ENCODE peak calls at places on chromosomes 16 and 17, in five cellular contexts. T, J, G, Q and D are unnamed samples. For H3K36me3, the result is how much of the 10 kb centered on the place peaks cover.

GRCh38 chr17:57363998-57364645 is 107.8 kb downstream of the MSI2 start:
- DNase-seq in T (no peak), J (no peak), G (no peak), Q (no peak), D (no peak)

GRCh38 chr17:38735161-38735997 is 5.2 kb downstream of the CISD3 start:
- DNase-seq in T (peak), J (no peak), G (peak), Q (no peak), D (peak)

GRCh38 chr16:19785512-19786130 is 67.5 kb downstream of the IQCK start:
- DNase-seq in T (no peak), J (no peak), G (no peak), Q (no peak), D (no peak)

GRCh38 chr17:75812096-75813001 is 27.7 kb downstream of the UNK start:
- DNase-seq in T (no peak), J (no peak), G (peak), Q (no peak), D (no peak)

GRCh38 chr17:4195306-4195705 is 52.3 kb downstream of the CYB5D2 start:
- DNase-seq in T (no peak), J (no peak), G (no peak), Q (no peak), D (no peak)

GRCh38 chr16:1175566-1176279 is 22.8 kb downstream of the CACNA1H start:
- DNase-seq in T (no peak), J (no peak), G (no peak), Q (no peak), D (no peak)

GRCh38 chr16:23999663-24000062 is 163.9 kb downstream of the PRKCB start:
- DNase-seq in T (no peak), J (no peak), G (no peak), Q (no peak), D (no peak)

GRCh38 chr16:88491560-88492310 is 38.7 kb downstream of the ZFPM1 start:
- DNase-seq in T (no peak), J (no peak), G (no peak), Q (no peak), D (no peak)

GRCh38 chr17:9401434-9401833 is 174.2 kb downstream of the STX8 start:
- DNase-seq in T (no peak), J (no peak), G (peak), Q (peak), D (no peak)

GRCh38 chr17:63588797-63589196 is 11.9 kb upstream of the TACO1 start:
- DNase-seq in T (no peak), J (no peak), G (no peak), Q (no peak), D (no peak)

GRCh38 chr17:72587156-72587555 is 466.3 kb downstream of the SOX9 start:
- DNase-seq in T (no peak), J (no peak), G (no peak), Q (no peak), D (no peak)

GRCh38 chr16:72934661-72935403 is 113.1 kb downstream of the ZFHX3 start:
- DNase-seq in T (no peak), J (no peak), G (no peak), Q (no peak), D (no peak)

GRCh38 chr16:23952128-23953041 is 116.6 kb downstream of the PRKCB start:
- DNase-seq in T (peak), J (no peak), G (peak), Q (no peak), D (peak)

GRCh38 chr16:84519855-84520254 is 15.4 kb upstream of the MEAK7 start:
- DNase-seq in T (no peak), J (no peak), G (no peak), Q (no peak), D (no peak)

GRCh38 chr16:29983420-29984136 is 9.9 kb downstream of the TAOK2 start:
- DNase-seq in T (no peak), J (no peak), G (no peak), Q (no peak), D (no peak)

GRCh38 chr17:50675627-50676026 is 32.1 kb downstream of the ANKRD40 start:
- DNase-seq in T (no peak), J (no peak), G (no peak), Q (no peak), D (no peak)

GRCh38 chr16:81618661-81619060 is 160.4 kb upstream of the PLCG2 start:
- DNase-seq in T (peak), J (no peak), G (peak), Q (no peak), D (no peak)

GRCh38 chr16:58125781-58126335 is 3.3 kb downstream of the CFAP20 start:
- DNase-seq in T (no peak), J (no peak), G (no peak), Q (no peak), D (no peak)

GRCh38 chr16:64363039-64363438 is 758.8 kb downstream of the CDH11 start:
- DNase-seq in T (no peak), J (no peak), G (no peak), Q (no peak), D (no peak)

GRCh38 chr17:30808785-30809286 is 15.7 kb downstream of the CRLF3 start:
- DNase-seq in T (no peak), J (no peak), G (no peak), Q (no peak), D (peak)

GRCh38 chr16:73956592-73957495 is 339.8 kb upstream of the PSMD7 start:
- DNase-seq in T (peak), J (no peak), G (peak), Q (no peak), D (peak)

GRCh38 chr17:27569257-27569722 is 61.7 kb upstream of the LGALS9 start:
- DNase-seq in T (peak), J (peak), G (peak), Q (no peak), D (peak)

GRCh38 chr16:17277981-17278381 is 192.8 kb downstream of the XYLT1 start:
- DNase-seq in T (peak), J (no peak), G (peak), Q (no peak), D (no peak)

GRCh38 chr16:22235839-22236745 is 30.0 kb downstream of the EEF2K start:
- DNase-seq in T (no peak), J (no peak), G (no peak), Q (no peak), D (no peak)

GRCh38 chr16:81326971-81327370 is 12.2 kb downstream of the GAN start:
- DNase-seq in T (no peak), J (no peak), G (no peak), Q (no peak), D (no peak)

GRCh38 chr17:7956208-7956965 is 24.4 kb downstream of the CNTROB start:
- DNase-seq in T (no peak), J (no peak), G (peak), Q (no peak), D (no peak)

GRCh38 chr16:53115047-53115446 is 60.3 kb downstream of the CHD9 start:
- DNase-seq in T (no peak), J (no peak), G (no peak), Q (no peak), D (no peak)

GRCh38 chr17:7782237-7782636 is 51.8 kb upstream of the KDM6B start:
- DNase-seq in T (no peak), J (no peak), G (no peak), Q (no peak), D (no peak)

GRCh38 chr16:89506791-89507191 is 1.4 kb upstream of the SPG7 start:
- DNase-seq in T (no peak), J (no peak), G (no peak), Q (no peak), D (peak)

GRCh38 chr17:39235555-39236221 is 9.9 kb upstream of the STAC2 start:
- DNase-seq in T (peak), J (peak), G (peak), Q (no peak), D (peak)

GRCh38 chr16:54207837-54208236 is 78.8 kb downstream of the IRX3 start:
- DNase-seq in T (no peak), J (no peak), G (no peak), Q (no peak), D (no peak)
- H3K4me3 ChIP-seq in T (no peak), J (no peak), G (no peak), Q (no peak), D (no peak)

DNA sequence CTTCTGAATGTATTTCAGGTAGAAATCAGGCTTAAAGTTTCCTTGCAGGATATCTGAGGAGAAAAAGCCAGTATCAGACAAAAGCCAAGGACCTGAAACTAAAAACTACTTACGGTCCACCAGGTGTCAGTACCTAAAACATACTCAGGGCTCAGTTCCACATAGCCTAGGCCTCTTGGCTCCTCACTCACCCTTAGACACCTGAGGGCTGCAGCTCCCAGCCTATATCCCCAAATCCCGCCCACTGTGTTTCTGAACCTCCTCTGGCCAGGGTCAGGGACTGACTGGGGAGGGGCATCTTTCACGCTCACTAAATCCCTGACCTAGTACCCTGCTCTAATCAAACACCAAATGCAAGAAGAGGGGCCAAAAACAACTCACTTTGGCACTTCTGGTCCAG is 8.8 kb upstream of the ROGDI start:
- DNase-seq in T (no peak), J (no peak), G (no peak), Q (no peak), D (no peak)
- H3K36me3 ChIP-seq in T (under half), J (under half), G (under half), Q (under half), D (half or more)

GRCh38 chr16:49277766-49278566 is 3.7 kb downstream of the CBLN1 start:
- DNase-seq in T (peak), J (no peak), G (no peak), Q (no peak), D (no peak)
- TF ChIP-seq EZH2 in T (peak), J (peak), G (peak), Q (no peak), D (no peak)

GRCh38 chr17:15442316-15443185 is 24.9 kb downstream of the CDRT4 start:
- DNase-seq in T (no peak), J (no peak), G (no peak), Q (no peak), D (no peak)

GRCh38 chr17:15444805-15445204 is 22.6 kb downstream of the CDRT4 start:
- DNase-seq in T (no peak), J (no peak), G (no peak), Q (no peak), D (peak)

GRCh38 chr17:15448580-15448956 is 18.9 kb downstream of the CDRT4 start:
- DNase-seq in T (no peak), J (no peak), G (no peak), Q (no peak), D (no peak)

GRCh38 chr17:15447928-15448579 is 19.4 kb downstream of the CDRT4 start:
- DNase-seq in T (no peak), J (no peak), G (no peak), Q (no peak), D (no peak)

GRCh38 chr17:15446036-15446435 is 21.4 kb downstream of the CDRT4 start:
- DNase-seq in T (peak), J (no peak), G (no peak), Q (no peak), D (no peak)
- H3K4me3 ChIP-seq in T (no peak), J (no peak), G (no peak), Q (no peak), D (no peak)

DNA sequence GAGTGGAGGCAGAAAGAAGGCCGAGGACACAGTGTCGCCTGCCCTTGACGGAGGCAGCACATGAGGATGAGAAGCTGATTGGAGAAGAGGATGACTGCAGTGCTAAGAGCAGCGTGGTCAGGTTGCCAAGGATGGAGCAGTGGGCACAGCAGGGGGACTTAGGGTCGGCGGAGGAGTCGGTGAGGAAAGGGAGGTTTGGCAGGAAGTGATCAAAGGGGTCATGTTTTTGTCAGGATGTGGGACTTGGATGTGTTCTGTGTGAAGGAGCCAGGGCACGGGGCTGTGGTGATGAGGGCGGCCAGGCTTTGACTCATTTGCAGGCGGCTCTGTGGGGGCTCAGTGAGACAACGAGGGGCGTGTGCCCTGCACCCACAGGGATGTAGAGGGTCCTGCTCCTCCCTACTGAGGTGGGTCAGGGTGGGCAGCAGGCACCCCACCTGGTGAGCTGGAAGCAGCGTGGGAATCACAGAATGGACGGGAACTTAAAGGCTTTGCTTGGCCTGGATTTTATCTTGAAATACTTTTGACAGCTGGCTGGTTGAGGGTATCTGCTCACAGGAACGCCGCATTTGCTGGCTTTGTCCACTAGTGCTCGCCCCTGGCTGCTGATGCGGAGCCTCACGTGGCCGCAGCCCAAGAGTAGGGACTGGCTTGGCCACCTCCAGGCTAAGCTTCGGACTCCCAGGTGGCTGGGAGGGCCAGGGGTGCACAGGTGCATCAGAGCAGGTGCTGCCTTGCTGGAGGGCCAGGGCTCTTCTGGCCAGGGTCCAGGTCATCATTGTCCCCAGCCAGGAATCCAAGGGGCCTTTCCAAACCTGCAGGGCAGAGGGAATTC is 6.0 kb downstream of the MPG start:
- DNase-seq in T (no peak), J (no peak), G (no peak), Q (no peak), D (peak)
- H3K36me3 ChIP-seq in T (under half), J (under half), G (under half), Q (under half), D (half or more)

DNA sequence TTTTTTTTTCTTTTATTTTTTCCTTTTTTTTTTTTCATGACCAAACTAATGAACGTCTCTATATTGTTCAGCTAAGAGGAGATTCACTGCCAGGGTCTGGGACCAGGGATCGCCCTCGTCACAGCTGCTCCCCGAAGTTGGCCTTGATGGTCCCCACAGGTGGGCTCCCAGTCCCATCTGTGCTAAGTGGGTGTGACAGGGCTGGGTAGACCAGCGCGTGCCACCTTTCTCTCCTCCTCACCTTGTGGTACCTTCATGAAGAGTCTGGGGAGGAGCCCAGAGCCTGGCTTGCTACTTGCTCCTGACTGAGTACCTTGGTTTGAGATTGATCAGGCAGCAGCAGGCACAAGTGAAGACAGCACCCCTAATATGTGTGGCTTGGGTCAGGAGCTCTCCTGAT is 6.5 kb upstream of the FOXF1 start:
- DNase-seq in T (no peak), J (no peak), G (no peak), Q (no peak), D (no peak)
- TF ChIP-seq EZH2 in T (no peak), J (no peak), G (no peak), Q (no peak), D (no peak)

DNA sequence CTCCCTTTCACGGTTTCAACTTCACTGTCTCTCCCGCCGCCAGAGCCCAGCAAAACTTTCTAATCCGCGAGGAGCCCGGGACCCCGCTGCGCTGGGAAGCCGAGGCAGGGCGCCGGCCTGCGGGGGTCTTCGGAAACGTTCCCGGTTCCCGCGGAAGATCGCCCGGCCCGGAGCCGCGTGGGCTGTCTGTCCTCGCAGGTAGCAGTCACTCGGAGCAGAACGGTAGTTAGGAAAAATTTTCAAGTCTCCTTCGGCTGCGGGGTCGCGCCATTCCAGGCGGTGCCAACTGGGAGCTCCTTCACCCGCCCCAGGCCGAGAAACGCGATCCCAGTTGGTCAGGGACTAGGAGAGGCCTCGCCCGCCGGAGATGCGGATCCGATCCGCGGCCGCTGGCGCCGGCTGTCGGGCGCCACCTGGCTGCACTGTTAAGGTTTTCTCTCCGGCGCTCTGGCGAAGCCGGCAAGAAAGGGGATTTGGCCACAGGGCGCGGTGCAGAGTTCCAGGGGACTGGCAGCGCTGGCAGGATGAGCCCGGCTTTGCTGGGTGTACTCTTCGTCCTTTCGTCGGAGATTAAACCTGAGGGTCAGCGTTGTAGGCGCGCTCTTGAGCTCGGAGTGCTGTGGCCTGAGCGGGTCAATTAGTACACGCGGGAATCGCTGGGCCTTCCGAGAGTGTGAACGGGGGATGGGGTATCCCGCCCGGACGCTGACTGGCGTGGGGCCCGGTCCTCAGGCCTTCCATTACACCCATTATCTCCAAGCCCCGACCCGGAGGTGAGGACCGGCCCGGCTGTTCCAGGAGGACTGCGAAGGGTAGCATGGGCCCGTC is 135.4 kb downstream of the KCNJ12 start:
- DNase-seq in T (peak), J (peak), G (peak), Q (peak), D (peak)
- H3K4me3 ChIP-seq in T (peak), J (peak), G (peak), Q (peak), D (no peak)

GRCh38 chr16:56411624-56412023 is 13.7 kb downstream of the AMFR start:
- DNase-seq in T (no peak), J (no peak), G (no peak), Q (no peak), D (no peak)
- H3K36me3 ChIP-seq in T (under half), J (under half), G (under half), Q (under half), D (half or more)

GRCh38 chr17:14303343-14304221 is 2.7 kb downstream of the HS3ST3B1 start:
- DNase-seq in T (peak), J (no peak), G (no peak), Q (no peak), D (no peak)
- TF ChIP-seq EZH2 in T (peak), J (peak), G (peak), Q (no peak), D (no peak)